ENCODE peak calls at places on chromosomes 7 and 10, in eight cellular contexts. I is RPMI7951; X is astrocyte of the cerebellum; P is COR-L47; R is activated effector memory CD4-positive, alpha-beta T cell treated with anti-CD3 and anti-CD28 coated beads, Interleukin-2, amount 50 U/mL, for 16 hours; V is EL; K is effector CD4-positive, alpha-beta T cell; Y is iPS-NIHi11. T is an unnamed sample.

GRCh38 chr7:123275036-123275753 is 75.4 kb upstream of the SLC13A1 start:
- DNase-seq in I (no peak), P (no peak), K (no peak), X (no peak), V (no peak), R (no peak), Y (no peak), T (no peak)

GRCh38 chr10:83165164-83165563 is 974.1 kb upstream of the GHITM start:
- DNase-seq in V (no peak), R (no peak), I (no peak), X (no peak), P (no peak), K (no peak), Y (no peak), T (peak; percentile 13)

GRCh38 chr7:140403878-140404564 is at the start of gene RAB19:
- DNase-seq in Y (peak; percentile 57), I (no peak), P (peak; percentile 50), K (peak; percentile 26), R (peak; percentile 80), V (no peak), X (no peak), T (peak; percentile 59)

GRCh38 chr10:23994459-23995046 is 214.4 kb upstream of the KIAA1217 start:
- DNase-seq in K (no peak), Y (peak; percentile 72), P (no peak), I (peak; percentile 50), X (peak; percentile 54), R (no peak), V (peak; percentile 38), T (no peak)

GRCh38 chr7:584122-584465 is 64.4 kb upstream of the PDGFA start:
- DNase-seq in Y (no peak), I (no peak), P (no peak), K (peak; percentile 90), R (peak; percentile 96), V (no peak), X (no peak), T (no peak)

GRCh38 chr7:3607847-3608246 is 306.8 kb downstream of the SDK1 start:
- DNase-seq in R (no peak), K (no peak), P (no peak), X (no peak), V (no peak), I (no peak), Y (no peak), T (no peak)

GRCh38 chr10:101835406-101835805 is 8.2 kb downstream of the KCNIP2 start:
- DNase-seq in R (peak; percentile 28), V (no peak), I (no peak), P (no peak), Y (no peak), K (no peak), X (no peak), T (no peak)

GRCh38 chr10:12484945-12485805 is 135.8 kb downstream of the CAMK1D start:
- DNase-seq in R (peak; percentile 69), K (no peak), P (no peak), Y (peak; percentile 43), V (peak; percentile 4), X (no peak), I (no peak), T (peak; percentile 27)

GRCh38 chr7:27147211-27148030 is at the start of gene HOXA6:
- DNase-seq in I (no peak), Y (peak; percentile 51), X (no peak), R (no peak), V (no peak), P (no peak), K (no peak), T (no peak)

GRCh38 chr10:8350250-8350967 is 295.9 kb downstream of the GATA3 start:
- DNase-seq in I (no peak), V (no peak), P (no peak), X (no peak), Y (no peak), K (no peak), R (no peak), T (no peak)

GRCh38 chr10:52539463-52539862 is 225.4 kb downstream of the DKK1 start:
- DNase-seq in X (peak; percentile 33), V (peak; percentile 75), I (peak; percentile 64), P (no peak), Y (no peak), R (no peak), K (no peak), T (no peak)

GRCh38 chr7:2261611-2262010 is 19.6 kb downstream of the NUDT1 start:
- DNase-seq in X (no peak), K (no peak), R (no peak), I (no peak), V (no peak), Y (no peak), P (no peak), T (no peak)

T was measured in NCI-H345.